ENCODE peak calls at places on chromosomes 7 and 10, in five cellular contexts. N is stimulated activated CD8-positive, alpha-beta memory T cell treated with anti-CD3 and anti-CD28 coated beads, Interleukin-15, amount 100 ng/mL, for 4 hours; Y is hypothalamus; V is H9; M is A549. X is an unnamed sample.

GRCh38 chr7:50356212-50356944 is 51.9 kb downstream of the IKZF1 start:
- DNase-seq in N (no peak), Y (no peak), V (no peak), M (no peak), X (no peak)

GRCh38 chr10:131854579-131855335 is 46.1 kb upstream of the PPP2R2D start:
- DNase-seq in N (no peak), Y (no peak), V (peak; percentile 28), M (no peak), X (no peak)

GRCh38 chr7:128257458-128257857 is 16.4 kb downstream of the LEP start:
- DNase-seq in N (no peak), Y (no peak), V (no peak), M (no peak), X (no peak)

GRCh38 chr7:99040104-99040958 is 103.6 kb downstream of the SMURF1 start:
- DNase-seq in N (no peak), Y (peak; percentile 74), V (peak; percentile 87), M (peak; percentile 95), X (peak; percentile 84)

GRCh38 chr7:81669476-81670105 is 100.3 kb downstream of the HGF start:
- DNase-seq in N (no peak), Y (no peak), V (no peak), M (no peak), X (no peak)

GRCh38 chr7:91628742-91629141 is 251.8 kb downstream of the MTERF1 start:
- DNase-seq in N (no peak), Y (no peak), V (no peak), M (no peak), X (no peak)

GRCh38 chr10:100888957-100889356 is 23.8 kb upstream of the SLF2 start:
- DNase-seq in N (no peak), Y (no peak), V (peak; percentile 11), M (no peak), X (no peak)

GRCh38 chr7:81715984-81716588 is 53.8 kb downstream of the HGF start:
- DNase-seq in N (no peak), Y (no peak), V (no peak), M (no peak), X (peak; percentile 4)

GRCh38 chr10:14080795-14081194 is 249.9 kb downstream of the FRMD4A start:
- DNase-seq in N (no peak), Y (no peak), V (no peak), M (no peak), X (no peak)

GRCh38 chr7:120988591-120989299 is at the start of gene CPED1:
- DNase-seq in N (no peak), Y (peak; percentile 39), V (peak; percentile 60), M (peak; percentile 15), X (peak; percentile 59)

GRCh38 chr7:156475666-156476065 is 164.9 kb upstream of the RNF32 start:
- DNase-seq in N (no peak), Y (no peak), V (no peak), M (peak; percentile 37), X (no peak)

GRCh38 chr10:66931340-66931948 is 5.6 kb downstream of the LRRTM3 start:
- DNase-seq in N (no peak), Y (no peak), V (no peak), M (peak; percentile 8), X (peak; percentile 26)

GRCh38 chr7:116173051-116174028 is 37.0 kb upstream of the TES start:
- DNase-seq in N (no peak), Y (no peak), V (no peak), M (peak; percentile 21), X (peak; percentile 25)

GRCh38 chr7:158442260-158442659 is 145.4 kb downstream of the PTPRN2 start:
- DNase-seq in N (no peak), Y (no peak), V (no peak), M (peak; percentile 41), X (no peak)

GRCh38 chr7:7581531-7582179 is 15.0 kb downstream of the MIOS start:
- DNase-seq in N (no peak), Y (no peak), V (peak; percentile 69), M (no peak), X (no peak)

GRCh38 chr7:43781726-43782607 is 23.5 kb downstream of the BLVRA start:
- DNase-seq in N (no peak), Y (no peak), V (no peak), M (no peak), X (no peak)

GRCh38 chr10:132036887-132037675 is 28.7 kb upstream of the JAKMIP3 start:
- DNase-seq in N (no peak), Y (no peak), V (peak; percentile 71), M (peak; percentile 57), X (no peak)

GRCh38 chr10:91598211-91598981 is 34.5 kb downstream of the PPP1R3C start:
- DNase-seq in N (no peak), Y (no peak), V (no peak), M (peak; percentile 84), X (no peak)

GRCh38 chr10:85646312-85646711 is 720.3 kb downstream of the GRID1 start:
- DNase-seq in N (no peak), Y (no peak), V (no peak), M (no peak), X (no peak)

GRCh38 chr10:34967411-34967880 is 122.7 kb downstream of the CUL2 start:
- DNase-seq in N (no peak), Y (peak; percentile 34), V (no peak), M (no peak), X (no peak)

GRCh38 chr7:140534743-140535142 is 55.4 kb upstream of the MKRN1 start:
- DNase-seq in N (no peak), Y (no peak), V (no peak), M (no peak), X (no peak)

GRCh38 chr10:118567701-118568248 is 27.7 kb downstream of the PRLHR start:
- DNase-seq in N (no peak), Y (no peak), V (no peak), M (no peak), X (no peak)

GRCh38 chr7:2205036-2205780 is 27.5 kb downstream of the MAD1L1 start:
- DNase-seq in N (no peak), Y (no peak), V (no peak), M (no peak), X (no peak)